ENCODE peak calls at places on chromosomes 11 and 22, in ten cellular contexts. One of them, this sample, is unnamed.

GRCh38 chr11:57491371-57492061 is 24.0 kb downstream of the SLC43A1 start:
- DNase-seq in heart left ventricle: no peak
- DNase-seq in ovary: no peak
- DNase-seq in stomach: peak; percentile 50
- DNase-seq in tibial nerve: no peak
- DNase-seq in transverse colon: peak; percentile 46
- DNase-seq in A549: no peak
- DNase-seq in body of pancreas: peak; percentile 41
- DNase-seq in K562: peak; percentile 71
- DNase-seq in upper lobe of left lung: no peak
- DNase-seq in this sample: no peak

GRCh38 chr22:42400811-42401547 is 31.2 kb downstream of the NFAM1 start:
- DNase-seq in heart left ventricle: no peak
- DNase-seq in ovary: no peak
- DNase-seq in stomach: no peak
- DNase-seq in tibial nerve: no peak
- DNase-seq in transverse colon: no peak
- DNase-seq in A549: no peak
- DNase-seq in body of pancreas: no peak
- DNase-seq in K562: no peak
- DNase-seq in upper lobe of left lung: no peak
- DNase-seq in this sample: no peak

GRCh38 chr22:49735411-49736311 is 92.0 kb downstream of the BRD1 start:
- DNase-seq in heart left ventricle: no peak
- DNase-seq in ovary: no peak
- DNase-seq in stomach: peak; percentile 23
- DNase-seq in tibial nerve: no peak
- DNase-seq in transverse colon: no peak
- DNase-seq in A549: no peak
- DNase-seq in body of pancreas: no peak
- DNase-seq in K562: peak; percentile 69
- DNase-seq in upper lobe of left lung: peak; percentile 10
- DNase-seq in this sample: no peak

GRCh38 chr11:117535201-117535869 is 207.7 kb downstream of the CEP164 start:
- DNase-seq in heart left ventricle: no peak
- DNase-seq in ovary: peak; percentile 56
- DNase-seq in stomach: peak; percentile 30
- DNase-seq in tibial nerve: peak; percentile 42
- DNase-seq in transverse colon: peak; percentile 23
- DNase-seq in A549: no peak
- DNase-seq in body of pancreas: peak; percentile 49
- DNase-seq in K562: no peak
- DNase-seq in upper lobe of left lung: peak; percentile 25
- DNase-seq in this sample: peak; percentile 43

GRCh38 chr11:83568474-83568873 is 282.3 kb upstream of the CCDC90B start:
- DNase-seq in heart left ventricle: no peak
- DNase-seq in ovary: no peak
- DNase-seq in stomach: no peak
- DNase-seq in tibial nerve: no peak
- DNase-seq in transverse colon: no peak
- DNase-seq in A549: no peak
- DNase-seq in body of pancreas: no peak
- DNase-seq in K562: no peak
- DNase-seq in upper lobe of left lung: no peak
- DNase-seq in this sample: no peak

GRCh38 chr22:25153961-25154685 is 45.5 kb upstream of the CRYBB3 start:
- DNase-seq in heart left ventricle: peak; percentile 50
- DNase-seq in ovary: no peak
- DNase-seq in stomach: peak; percentile 89
- DNase-seq in tibial nerve: peak; percentile 54
- DNase-seq in transverse colon: peak; percentile 80
- DNase-seq in A549: no peak
- DNase-seq in body of pancreas: peak; percentile 75
- DNase-seq in K562: no peak
- DNase-seq in upper lobe of left lung: peak; percentile 93
- DNase-seq in this sample: peak; percentile 77

GRCh38 chr11:67299471-67300191 is 3.7 kb upstream of the SSH3 start:
- DNase-seq in heart left ventricle: no peak
- DNase-seq in ovary: peak; percentile 29
- DNase-seq in stomach: no peak
- DNase-seq in tibial nerve: no peak
- DNase-seq in transverse colon: no peak
- DNase-seq in A549: no peak
- DNase-seq in body of pancreas: no peak
- DNase-seq in K562: no peak
- DNase-seq in upper lobe of left lung: no peak
- DNase-seq in this sample: no peak

GRCh38 chr11:12636871-12637410 is 37.3 kb upstream of the TEAD1 start:
- DNase-seq in heart left ventricle: no peak
- DNase-seq in ovary: no peak
- DNase-seq in stomach: no peak
- DNase-seq in tibial nerve: no peak
- DNase-seq in transverse colon: no peak
- DNase-seq in A549: no peak
- DNase-seq in body of pancreas: no peak
- DNase-seq in K562: no peak
- DNase-seq in upper lobe of left lung: no peak
- DNase-seq in this sample: no peak

GRCh38 chr22:20524004-20524481 is 16.6 kb downstream of the MED15 start:
- DNase-seq in heart left ventricle: no peak
- DNase-seq in ovary: no peak
- DNase-seq in stomach: no peak
- DNase-seq in tibial nerve: no peak
- DNase-seq in transverse colon: no peak
- DNase-seq in A549: no peak
- DNase-seq in body of pancreas: no peak
- DNase-seq in K562: peak; percentile 63
- DNase-seq in upper lobe of left lung: no peak
- DNase-seq in this sample: peak; percentile 41

GRCh38 chr22:21753374-21754111 is 17.9 kb upstream of the YPEL1 start:
- DNase-seq in heart left ventricle: no peak
- DNase-seq in ovary: no peak
- DNase-seq in stomach: no peak
- DNase-seq in tibial nerve: no peak
- DNase-seq in transverse colon: no peak
- DNase-seq in A549: no peak
- DNase-seq in body of pancreas: no peak
- DNase-seq in K562: peak; percentile 99
- DNase-seq in upper lobe of left lung: no peak
- DNase-seq in this sample: no peak

GRCh38 chr22:43824724-43825485 is 12.8 kb upstream of the EFCAB6 start:
- DNase-seq in heart left ventricle: no peak
- DNase-seq in ovary: no peak
- DNase-seq in stomach: peak; percentile 17
- DNase-seq in tibial nerve: no peak
- DNase-seq in transverse colon: no peak
- DNase-seq in A549: no peak
- DNase-seq in body of pancreas: no peak
- DNase-seq in K562: no peak
- DNase-seq in upper lobe of left lung: no peak
- DNase-seq in this sample: no peak

GRCh38 chr22:11616811-11617210 is 3911.2 kb upstream of the OR11H1 start:
- DNase-seq in heart left ventricle: no peak
- DNase-seq in ovary: no peak
- DNase-seq in stomach: no peak
- DNase-seq in tibial nerve: no peak
- DNase-seq in transverse colon: no peak
- DNase-seq in A549: no peak
- DNase-seq in body of pancreas: no peak
- DNase-seq in K562: no peak
- DNase-seq in upper lobe of left lung: no peak
- DNase-seq in this sample: no peak
- H3K9me3 ChIP-seq in heart left ventricle: peaks cover 19% of the 10 kb centered on the region
- H3K9me3 ChIP-seq in ovary: no peaks in the 10 kb centered on the region
- H3K9me3 ChIP-seq in stomach: peaks cover 53% of the 10 kb centered on the region
- H3K9me3 ChIP-seq in tibial nerve: peaks cover 21% of the 10 kb centered on the region
- H3K9me3 ChIP-seq in transverse colon: peaks cover 64% of the 10 kb centered on the region
- H3K9me3 ChIP-seq in A549: no peaks in the 10 kb centered on the region
- H3K9me3 ChIP-seq in body of pancreas: no peaks in the 10 kb centered on the region
- H3K9me3 ChIP-seq in K562: no peaks in the 10 kb centered on the region
- H3K9me3 ChIP-seq in upper lobe of left lung: peaks cover 70% of the 10 kb centered on the region
- H3K9me3 ChIP-seq in this sample: no peaks in the 10 kb centered on the region

GRCh38 chr11:120746836-120747609 is 235.5 kb downstream of the GRIK4 start:
- DNase-seq in heart left ventricle: no peak
- DNase-seq in ovary: no peak
- DNase-seq in stomach: no peak
- DNase-seq in tibial nerve: no peak
- DNase-seq in transverse colon: no peak
- DNase-seq in A549: no peak
- DNase-seq in body of pancreas: no peak
- DNase-seq in K562: no peak
- DNase-seq in upper lobe of left lung: no peak
- DNase-seq in this sample: no peak

GRCh38 chr11:120747801-120748484 is 236.4 kb downstream of the GRIK4 start:
- DNase-seq in heart left ventricle: no peak
- DNase-seq in ovary: no peak
- DNase-seq in stomach: no peak
- DNase-seq in tibial nerve: no peak
- DNase-seq in transverse colon: no peak
- DNase-seq in A549: no peak
- DNase-seq in body of pancreas: no peak
- DNase-seq in K562: no peak
- DNase-seq in upper lobe of left lung: no peak
- DNase-seq in this sample: no peak

GRCh38 chr11:120749389-120749788 is 237.8 kb downstream of the GRIK4 start:
- DNase-seq in heart left ventricle: no peak
- DNase-seq in ovary: no peak
- DNase-seq in stomach: no peak
- DNase-seq in tibial nerve: no peak
- DNase-seq in transverse colon: no peak
- DNase-seq in A549: no peak
- DNase-seq in body of pancreas: no peak
- DNase-seq in K562: no peak
- DNase-seq in upper lobe of left lung: no peak
- DNase-seq in this sample: no peak

GRCh38 chr11:120746395-120746794 is 234.8 kb downstream of the GRIK4 start:
- DNase-seq in heart left ventricle: no peak
- DNase-seq in ovary: no peak
- DNase-seq in stomach: no peak
- DNase-seq in tibial nerve: no peak
- DNase-seq in transverse colon: no peak
- DNase-seq in A549: no peak
- DNase-seq in body of pancreas: no peak
- DNase-seq in K562: no peak
- DNase-seq in upper lobe of left lung: no peak
- DNase-seq in this sample: no peak

DNA sequence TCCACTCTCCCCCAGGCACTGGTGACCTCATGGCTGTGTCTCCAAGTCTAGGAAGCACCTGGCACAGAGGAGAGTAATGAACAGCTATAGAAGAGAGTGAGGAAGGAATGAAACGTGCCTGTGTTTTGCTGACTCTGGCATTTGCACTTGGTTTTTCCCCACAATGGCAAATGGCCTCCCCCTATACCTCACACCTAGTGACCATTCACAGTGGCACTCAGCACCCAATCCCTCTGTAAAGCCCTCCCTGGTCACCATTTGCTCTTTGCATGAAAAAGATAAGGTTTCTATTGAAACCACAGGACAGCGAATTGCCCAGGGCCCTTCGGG is 236.9 kb downstream of the GRIK4 start:
- DNase-seq in heart left ventricle: no peak
- DNase-seq in ovary: no peak
- DNase-seq in stomach: no peak
- DNase-seq in tibial nerve: no peak
- DNase-seq in transverse colon: no peak
- DNase-seq in A549: no peak
- DNase-seq in body of pancreas: no peak
- DNase-seq in K562: no peak
- DNase-seq in upper lobe of left lung: no peak
- DNase-seq in this sample: no peak
- H3K27ac ChIP-seq in heart left ventricle: no peak overlapping the region
- H3K27ac ChIP-seq in ovary: no peak overlapping the region
- H3K27ac ChIP-seq in stomach: no peak overlapping the region
- H3K27ac ChIP-seq in tibial nerve: no peak overlapping the region
- H3K27ac ChIP-seq in transverse colon: no peak overlapping the region
- H3K27ac ChIP-seq in A549: no peak overlapping the region
- H3K27ac ChIP-seq in body of pancreas: no peak overlapping the region
- H3K27ac ChIP-seq in K562: no peak overlapping the region
- H3K27ac ChIP-seq in upper lobe of left lung: no peak overlapping the region
- H3K27ac ChIP-seq in this sample: no peak overlapping the region

DNA sequence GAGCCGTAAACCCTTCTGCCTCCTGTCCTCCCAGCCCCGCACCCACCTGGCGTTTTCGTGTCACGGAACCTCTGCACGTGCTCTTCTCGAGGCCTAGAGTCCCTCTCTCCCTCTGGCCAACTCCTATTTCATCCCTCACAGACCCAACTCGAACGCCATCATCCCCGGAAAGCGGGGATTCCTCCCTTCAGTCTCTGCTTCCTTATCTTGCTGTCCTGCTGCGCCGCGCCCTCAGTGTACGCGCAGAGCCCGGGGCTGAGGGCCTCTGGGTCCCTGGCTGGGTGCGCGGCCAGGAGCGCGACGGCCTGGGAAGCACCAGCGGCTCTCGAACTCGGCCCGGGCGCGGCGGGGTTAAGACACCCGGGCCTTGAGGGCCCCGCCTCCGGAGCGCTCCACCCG is 472 bp upstream of the ATG16L2 start:
- DNase-seq in heart left ventricle: peak; percentile 86
- DNase-seq in ovary: peak; percentile 62
- DNase-seq in stomach: peak; percentile 85
- DNase-seq in tibial nerve: peak; percentile 59
- DNase-seq in transverse colon: peak; percentile 87
- DNase-seq in A549: peak; percentile 61
- DNase-seq in body of pancreas: peak; percentile 81
- DNase-seq in K562: peak; percentile 80
- DNase-seq in upper lobe of left lung: peak; percentile 88
- DNase-seq in this sample: no peak
- TF ChIP-seq POLR2A in heart left ventricle: no peak
- TF ChIP-seq POLR2A in ovary: peak; percentile 40
- TF ChIP-seq POLR2A in stomach: no peak
- TF ChIP-seq POLR2A in tibial nerve: no peak
- TF ChIP-seq POLR2A in transverse colon: no peak
- TF ChIP-seq POLR2A in A549: peak; percentile 94
- TF ChIP-seq POLR2A in body of pancreas: peak; percentile 58
- TF ChIP-seq POLR2A in K562: peak; percentile 74
- TF ChIP-seq POLR2A in upper lobe of left lung: peak; percentile 10
- TF ChIP-seq POLR2A in this sample: peak; percentile 12

GRCh38 chr22:23922921-23923320 is 28.7 kb downstream of the MIF start:
- DNase-seq in heart left ventricle: no peak
- DNase-seq in ovary: no peak
- DNase-seq in stomach: no peak
- DNase-seq in tibial nerve: no peak
- DNase-seq in transverse colon: no peak
- DNase-seq in A549: no peak
- DNase-seq in body of pancreas: no peak
- DNase-seq in K562: peak; percentile 1
- DNase-seq in upper lobe of left lung: no peak
- DNase-seq in this sample: no peak

GRCh38 chr22:23925020-23925606 is 30.9 kb downstream of the MIF start:
- DNase-seq in heart left ventricle: no peak
- DNase-seq in ovary: no peak
- DNase-seq in stomach: no peak
- DNase-seq in tibial nerve: no peak
- DNase-seq in transverse colon: no peak
- DNase-seq in A549: no peak
- DNase-seq in body of pancreas: no peak
- DNase-seq in K562: peak; percentile 0
- DNase-seq in upper lobe of left lung: no peak
- DNase-seq in this sample: no peak

DNA sequence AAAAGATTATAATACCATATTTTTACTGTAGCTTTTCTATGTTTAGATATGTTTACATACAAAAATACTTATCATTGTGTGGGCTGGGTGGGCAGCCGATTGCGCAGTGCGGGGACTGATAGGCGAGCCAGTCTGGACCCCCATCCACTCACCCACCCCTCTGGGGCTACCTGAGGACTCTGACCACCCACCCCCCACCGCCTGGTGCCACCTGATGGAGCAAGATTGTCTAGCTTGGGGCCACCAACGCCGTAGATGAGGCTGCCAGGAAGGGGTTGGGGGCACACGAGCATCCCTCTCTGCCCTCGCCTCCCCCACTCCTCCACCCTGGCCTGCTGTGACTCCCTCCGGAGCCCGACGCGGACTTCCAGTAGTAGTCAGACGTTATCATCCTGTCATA is 32.4 kb downstream of the MIF start:
- DNase-seq in heart left ventricle: no peak
- DNase-seq in ovary: peak; percentile 12
- DNase-seq in stomach: no peak
- DNase-seq in tibial nerve: no peak
- DNase-seq in transverse colon: no peak
- DNase-seq in A549: no peak
- DNase-seq in body of pancreas: no peak
- DNase-seq in K562: peak; percentile 4
- DNase-seq in upper lobe of left lung: no peak
- DNase-seq in this sample: no peak
- H3K9me3 ChIP-seq in heart left ventricle: no peaks in the 10 kb centered on the region
- H3K9me3 ChIP-seq in ovary: no peaks in the 10 kb centered on the region
- H3K9me3 ChIP-seq in stomach: no peaks in the 10 kb centered on the region
- H3K9me3 ChIP-seq in tibial nerve: no peaks in the 10 kb centered on the region
- H3K9me3 ChIP-seq in transverse colon: peaks cover 4% of the 10 kb centered on the region
- H3K9me3 ChIP-seq in A549: peaks cover 13% of the 10 kb centered on the region
- H3K9me3 ChIP-seq in body of pancreas: no peaks in the 10 kb centered on the region
- H3K9me3 ChIP-seq in K562: peaks cover 3% of the 10 kb centered on the region
- H3K9me3 ChIP-seq in upper lobe of left lung: peaks cover 17% of the 10 kb centered on the region
- H3K9me3 ChIP-seq in this sample: no peaks in the 10 kb centered on the region